ENCODE peak calls at places on chromosomes 7 and 10, in ten cellular contexts. V is activated T-helper 9 cell treated with anti-CD3 and anti-CD28 coated beads, Interleukin-2, amount 50 U/mL, for 16 hours; N is Calu3; U is upper lobe of right lung; T is activated T-cell treated with anti-CD3 and anti-CD28 coated beads for 1 hour; L is iPS-NIHi11; C is left ventricle myocardium inferior; I is Right ventricle myocardium superior; O is NCI-H1105 treated with DMSO at 0.1 percent for 48 hours; F is hypothalamus. E is an unnamed sample.

GRCh38 chr7:17939111-17939669 is 1.1 kb downstream of the SNX13 start:
- DNase-seq in V (no peak), U (no peak), N (no peak), O (no peak), L (no peak), I (no peak), T (no peak), C (no peak), F (no peak), E (no peak)

GRCh38 chr7:64959072-64959747 is 31.6 kb downstream of the ZNF117 start:
- DNase-seq in C (no peak), T (no peak), I (no peak), V (no peak), N (no peak), U (no peak), L (peak), F (no peak), O (peak), E (no peak)

GRCh38 chr7:130269318-130269694 is 2.6 kb downstream of the CPA2 start:
- DNase-seq in F (no peak), V (no peak), N (no peak), T (no peak), U (no peak), O (no peak), L (no peak), I (no peak), C (no peak), E (no peak)

GRCh38 chr7:33831389-33832118 is 73.8 kb upstream of the BMPER start:
- DNase-seq in L (no peak), C (peak), I (peak), U (no peak), N (no peak), O (peak), F (no peak), T (no peak), V (no peak), E (peak)

GRCh38 chr7:10888861-10889260 is 84.8 kb upstream of the PHF14 start:
- DNase-seq in N (no peak), I (no peak), F (no peak), T (no peak), O (no peak), V (no peak), L (no peak), C (no peak), U (no peak), E (no peak)

GRCh38 chr7:77338260-77338659 is 77.9 kb downstream of the GSAP start:
- DNase-seq in V (no peak), C (no peak), F (no peak), I (no peak), N (no peak), U (no peak), O (no peak), T (no peak), L (no peak), E (no peak)

GRCh38 chr10:58334817-58335305 is at the start of gene UBE2D1:
- DNase-seq in L (peak), I (peak), T (peak), V (peak), N (peak), U (peak), O (peak), F (peak), C (peak), E (peak)

GRCh38 chr10:77031531-77031930 is 606.1 kb downstream of the KCNMA1 start:
- DNase-seq in N (no peak), L (no peak), F (no peak), T (no peak), O (no peak), V (no peak), C (no peak), I (no peak), U (no peak), E (no peak)

GRCh38 chr7:153422291-153423189 is 629.7 kb upstream of the DPP6 start:
- DNase-seq in V (no peak), F (no peak), L (no peak), T (no peak), C (no peak), N (no peak), I (no peak), U (no peak), O (no peak), E (no peak)

GRCh38 chr10:12533151-12533550 is 183.8 kb downstream of the CAMK1D start:
- DNase-seq in T (no peak), U (no peak), I (no peak), L (no peak), N (no peak), C (no peak), V (no peak), F (no peak), O (no peak), E (no peak)

GRCh38 chr7:97025983-97026704 is 1.5 kb upstream of the DLX5 start:
- DNase-seq in T (no peak), O (no peak), I (no peak), U (no peak), L (no peak), N (no peak), F (no peak), C (no peak), V (no peak), E (no peak)

GRCh38 chr10:44660271-44660670 is 250.9 kb upstream of the TMEM72 start:
- DNase-seq in F (no peak), I (no peak), T (no peak), N (no peak), V (no peak), L (no peak), U (no peak), C (no peak), O (no peak), E (no peak)

GRCh38 chr10:62373995-62374861 is at the start of gene ZNF365:
- DNase-seq in O (peak), N (peak), U (peak), C (peak), F (peak), I (peak), V (peak), T (peak), L (peak), E (peak)

GRCh38 chr10:99531026-99531695 is 1.6 kb upstream of the NKX2-3 start:
- DNase-seq in L (peak), F (no peak), V (no peak), C (no peak), N (no peak), O (no peak), I (no peak), T (no peak), U (no peak), E (no peak)

GRCh38 chr10:28291881-28292297 is 11.0 kb downstream of the MPP7 start:
- DNase-seq in F (no peak), I (no peak), N (peak), U (no peak), C (no peak), T (no peak), O (no peak), L (no peak), V (peak), E (no peak)

GRCh38 chr7:132859199-132859598 is 222.7 kb downstream of the CHCHD3 start:
- DNase-seq in O (no peak), F (no peak), N (no peak), U (no peak), L (no peak), I (no peak), T (no peak), V (no peak), C (no peak), E (no peak)

GRCh38 chr10:127117125-127117524 is 79.3 kb downstream of the INSYN2A start:
- DNase-seq in L (peak), U (peak), O (no peak), T (no peak), I (peak), N (peak), F (no peak), C (peak), V (no peak), E (no peak)